ENCODE peak calls at places on chromosomes 6 and 20, in four cellular contexts. S, Q, O and G are unnamed samples.

GRCh38 chr20:24289737-24290481 is 179.5 kb upstream of the SYNDIG1 start:
- DNase-seq in Q (no peak), O (no peak), S (no peak), G (no peak)

GRCh38 chr20:52242237-52243230 is 51.0 kb upstream of the ZFP64 start:
- DNase-seq in S (no peak), Q (no peak), O (no peak), G (no peak)

GRCh38 chr6:111842891-111843290 is 30.4 kb downstream of the FYN start:
- DNase-seq in O (no peak), Q (no peak), S (no peak), G (peak)

GRCh38 chr6:50030777-50031562 is 9.2 kb upstream of the DEFB110 start:
- DNase-seq in S (no peak), Q (peak), O (no peak), G (peak)

GRCh38 chr6:84417261-84417660 is 189.8 kb upstream of the CEP162 start:
- DNase-seq in S (no peak), Q (no peak), O (no peak), G (no peak)

GRCh38 chr20:16922834-16923233 is 174.7 kb downstream of the OTOR start:
- DNase-seq in Q (no peak), O (no peak), S (no peak), G (no peak)

GRCh38 chr6:138654715-138655634 is 118.6 kb upstream of the CCDC28A start:
- DNase-seq in Q (peak), O (no peak), S (no peak), G (no peak)

GRCh38 chr6:13358486-13358885 is 30.1 kb upstream of the TBC1D7 start:
- DNase-seq in S (no peak), Q (no peak), O (no peak), G (no peak)

DNA sequence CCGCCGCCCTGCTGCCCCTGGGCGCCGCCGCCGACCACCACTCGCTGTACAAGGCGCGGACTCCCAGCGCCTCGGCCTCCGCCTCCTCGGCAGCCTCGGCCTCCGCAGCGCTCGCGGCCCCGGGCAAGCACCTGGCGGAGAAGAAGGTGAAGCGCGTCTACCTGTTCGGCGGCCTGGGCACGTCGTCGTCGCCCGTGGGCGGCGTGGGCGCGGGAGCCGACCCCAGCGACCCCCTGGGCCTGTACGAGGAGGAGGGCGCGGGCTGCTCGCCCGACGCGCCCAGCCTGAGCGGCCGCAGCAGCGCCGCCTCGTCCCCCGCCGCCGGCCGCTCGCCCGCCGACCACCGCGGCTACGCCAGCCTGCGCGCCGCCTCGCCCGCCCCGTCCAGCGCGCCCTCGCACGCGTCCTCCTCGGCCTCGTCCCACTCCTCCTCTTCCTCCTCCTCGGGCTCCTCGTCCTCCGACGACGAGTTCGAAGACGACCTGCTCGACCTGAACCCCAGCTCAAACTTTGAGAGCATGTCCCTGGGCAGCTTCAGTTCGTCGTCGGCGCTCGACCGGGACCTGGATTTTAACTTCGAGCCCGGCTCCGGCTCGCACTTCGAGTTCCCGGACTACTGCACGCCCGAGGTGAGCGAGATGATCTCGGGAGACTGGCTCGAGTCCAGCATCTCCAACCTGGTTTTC is 1.9 kb downstream of the SOX4 start:
- DNase-seq in S (peak), O (peak), Q (no peak), G (peak)
- TF ChIP-seq POLR2A in S (no peak), O (no peak), Q (no peak), G (no peak)

GRCh38 chr20:62065669-62066338 is at the start of gene TAF4:
- DNase-seq in S (peak), Q (no peak), O (peak), G (peak)

GRCh38 chr20:62064788-62065668 is 653 bp downstream of the TAF4 start:
- DNase-seq in S (peak), O (no peak), Q (no peak), G (peak)

GRCh38 chr20:62067547-62068260 is 2.0 kb upstream of the TAF4 start:
- DNase-seq in Q (no peak), O (no peak), S (peak), G (no peak)

GRCh38 chr20:62066983-62067433 is 1.3 kb upstream of the TAF4 start:
- DNase-seq in Q (no peak), O (peak), S (peak), G (peak)

GRCh38 chr20:62066339-62066982 is 780 bp upstream of the TAF4 start:
- DNase-seq in O (peak), S (peak), Q (no peak), G (peak)
- TF ChIP-seq POLR2A in O (no peak), S (no peak), Q (no peak), G (peak)

DNA sequence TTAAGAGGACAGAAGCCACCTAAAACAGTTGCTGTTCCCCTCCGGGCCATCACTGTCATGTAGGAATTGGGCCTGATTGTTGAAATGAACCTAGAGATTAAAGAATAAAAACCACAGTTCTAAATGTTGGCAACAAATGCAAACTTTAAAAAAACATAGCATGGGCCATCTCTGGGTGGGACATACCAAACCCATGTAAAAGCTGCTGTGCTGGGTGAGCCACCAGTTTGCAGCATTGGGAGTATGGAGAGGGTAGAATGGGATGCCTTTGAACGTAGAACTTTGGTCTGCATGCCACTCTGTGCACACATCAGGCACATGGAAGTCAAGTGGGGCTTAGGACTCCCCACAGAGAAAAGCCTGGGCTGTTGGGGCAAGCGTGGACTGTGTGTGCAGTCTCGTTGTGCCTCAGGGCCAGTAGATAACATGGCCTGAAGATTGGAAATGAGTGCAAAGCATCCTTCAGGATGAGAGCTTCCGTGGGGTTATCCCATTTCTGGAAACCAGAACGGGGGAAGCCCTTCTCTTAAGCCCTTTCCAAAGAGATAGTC is 28.1 kb downstream of the EPB41L1 start:
- DNase-seq in O (no peak), S (no peak), Q (no peak), G (no peak)
- TF ChIP-seq POLR2A in O (no peak), S (no peak), Q (no peak), G (no peak)

GRCh38 chr6:44201200-44201599 is 15.5 kb upstream of the MYMX start:
- DNase-seq in Q (no peak), O (no peak), S (no peak), G (no peak)

GRCh38 chr6:44203955-44204354 is 12.8 kb upstream of the MYMX start:
- DNase-seq in S (no peak), O (no peak), Q (no peak), G (no peak)

GRCh38 chr6:44201638-44202303 is 15.0 kb upstream of the MYMX start:
- DNase-seq in Q (no peak), O (no peak), S (no peak), G (no peak)

GRCh38 chr6:44202972-44203750 is 13.6 kb upstream of the MYMX start:
- DNase-seq in Q (no peak), O (no peak), S (no peak), G (no peak)

DNA sequence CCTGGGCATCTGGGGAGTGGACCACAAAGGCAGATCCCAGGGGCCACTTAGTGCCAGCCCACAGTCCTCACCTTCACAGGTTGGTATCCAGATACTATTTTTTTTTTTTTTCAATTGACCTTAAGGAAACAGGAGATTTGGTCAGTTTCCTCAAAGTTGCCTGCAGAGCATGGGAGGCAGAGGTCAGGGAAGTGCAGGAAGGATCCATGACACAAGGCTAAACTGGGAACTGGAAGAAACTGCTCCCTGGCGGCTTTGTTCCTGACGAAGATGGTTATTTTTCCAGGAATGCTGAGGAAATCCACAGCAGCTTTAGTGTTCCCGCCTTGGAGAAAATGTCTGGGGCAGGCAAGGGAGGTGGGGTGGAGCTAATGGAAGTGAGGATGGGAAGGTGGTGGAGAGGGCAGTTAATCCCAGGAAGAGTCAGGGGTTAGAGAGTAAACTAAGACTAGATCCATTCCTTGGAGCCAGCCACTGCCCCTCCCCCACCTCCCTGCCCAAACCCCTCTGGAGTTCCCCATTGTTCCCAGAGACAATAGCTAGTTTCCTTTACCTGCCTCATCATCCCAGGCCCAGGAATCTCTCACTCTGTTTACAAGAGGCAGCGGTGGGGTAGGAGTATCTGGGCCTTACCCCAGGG is 14.3 kb upstream of the MYMX start:
- DNase-seq in Q (no peak), O (no peak), S (no peak), G (no peak)
- TF ChIP-seq POLR2A in Q (no peak), O (no peak), S (no peak), G (no peak)

DNA sequence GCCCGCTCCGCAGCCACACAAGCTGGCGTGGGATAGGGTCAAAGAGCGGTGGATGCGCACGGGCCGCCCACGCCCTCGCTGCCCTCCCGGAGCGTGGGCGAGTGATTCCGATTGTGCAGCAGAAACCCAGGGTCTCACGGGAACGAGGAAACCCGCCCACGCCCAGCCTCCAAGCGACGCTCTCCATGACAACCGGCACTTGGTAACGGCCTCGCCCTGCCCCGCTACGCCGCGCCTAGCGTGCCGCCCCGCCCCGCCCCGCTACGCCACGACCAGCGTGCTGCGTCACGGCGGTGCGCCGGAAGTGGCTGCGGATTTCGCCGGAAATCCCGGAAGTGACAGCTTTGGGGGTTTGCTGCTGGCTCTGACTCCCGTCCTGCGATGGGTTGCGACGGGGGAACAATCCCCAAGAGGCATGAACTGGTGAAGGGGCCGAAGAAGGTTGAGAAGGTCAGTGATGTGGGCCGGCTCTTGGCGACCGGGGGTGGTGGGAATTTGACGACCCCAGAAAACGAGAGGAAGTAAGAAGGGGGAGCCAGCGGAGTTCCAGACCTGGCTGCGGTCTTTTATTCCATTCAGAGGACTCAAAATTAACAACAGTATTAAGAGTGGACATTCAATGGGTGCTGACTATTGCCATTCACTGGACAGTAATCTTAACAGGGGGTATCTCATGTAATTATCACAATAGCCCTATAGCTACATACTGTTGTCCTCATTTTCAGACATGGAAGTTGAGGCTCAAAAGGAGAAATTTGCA is at the start of gene RTF2:
- DNase-seq in S (peak), O (peak), Q (peak), G (peak)
- TF ChIP-seq POLR2A in S (peak), O (peak), Q (peak), G (peak)

GRCh38 chr20:33731693-33732165 is at the start of gene ZNF341:
- DNase-seq in O (peak), Q (peak), S (peak), G (peak)
- TF ChIP-seq POLR2A in O (no peak), Q (no peak), S (peak), G (peak)